ENCODE peak calls at places on chromosomes 16 and 17, in seven cellular contexts. F, W, Q, N, O, J and S are unnamed samples.
A peak's percentile ranks its signal among the peaks of the same experiment; 100 is the strongest.

GRCh38 chr16:11257131-11257938 is 1.3 kb upstream of the SOCS1 start:
- DNase-seq in N (no peak), O (peak; percentile 53), J (peak; percentile 78), Q (peak; percentile 79), F (peak; percentile 56), W (peak; percentile 90), S (peak; percentile 80)

GRCh38 chr16:30581462-30581861 is 4.0 kb downstream of the ZNF785 start:
- DNase-seq in F (no peak), J (no peak), O (no peak), W (no peak), Q (no peak), N (no peak), S (no peak)

GRCh38 chr16:56667581-56668571 is at the start of gene MT1G:
- DNase-seq in N (no peak), W (no peak), Q (no peak), F (peak; percentile 67), J (peak; percentile 59), O (peak; percentile 40), S (peak; percentile 82)

GRCh38 chr17:74864866-74865395 is 5.2 kb upstream of the GRIN2C start:
- DNase-seq in J (peak; percentile 78), O (peak; percentile 69), F (peak; percentile 51), N (no peak), W (peak; percentile 79), Q (peak; percentile 76), S (peak; percentile 85)

GRCh38 chr16:89312598-89313299 is 95.2 kb downstream of the ZNF778 start:
- DNase-seq in F (no peak), W (no peak), O (no peak), J (no peak), N (no peak), Q (no peak), S (peak; percentile 52)

GRCh38 chr17:4175921-4176802 is 33.2 kb downstream of the CYB5D2 start:
- DNase-seq in W (no peak), N (no peak), Q (peak; percentile 22), O (no peak), F (no peak), J (no peak), S (no peak)

GRCh38 chr17:17147821-17148220 is 58.3 kb downstream of the PLD6 start:
- DNase-seq in F (no peak), Q (no peak), N (no peak), O (no peak), W (no peak), J (no peak), S (no peak)

GRCh38 chr17:39607851-39608130 is at the start of gene NEUROD2:
- DNase-seq in N (no peak), O (no peak), F (no peak), Q (no peak), W (no peak), J (no peak), S (no peak)

GRCh38 chr16:10612649-10613179 is 32.3 kb upstream of the EMP2 start:
- DNase-seq in F (no peak), Q (no peak), W (no peak), N (no peak), O (no peak), J (no peak), S (no peak)

GRCh38 chr16:47574091-47575054 is 113.2 kb downstream of the PHKB start:
- DNase-seq in W (peak; percentile 42), F (no peak), J (no peak), Q (peak; percentile 53), O (peak; percentile 11), N (no peak), S (no peak)

GRCh38 chr17:16381496-16381820 is 567 bp downstream of the UBB start:
- DNase-seq in N (no peak), F (no peak), J (no peak), Q (peak; percentile 66), O (no peak), W (no peak), S (no peak)